ENCODE peak calls at places on chromosomes 4 and X, in five cellular contexts. J, M, Y, P and G are unnamed samples.

GRCh38 chr4:48436318-48436717 is 46.8 kb upstream of the SLC10A4 start:
- DNase-seq in Y (no peak), M (no peak), J (no peak), P (no peak), G (no peak)

GRCh38 chrX:21524008-21524407 is 134.1 kb downstream of the KLHL34 start:
- DNase-seq in Y (no peak), M (no peak), J (no peak), P (no peak), G (no peak)

GRCh38 chrX:138858438-138858837 is 146.9 kb upstream of the FGF13 start:
- DNase-seq in M (no peak), P (no peak), J (no peak), Y (peak; percentile 52), G (no peak)

GRCh38 chr4:188178276-188178675 is 39.0 kb downstream of the TRIML1 start:
- DNase-seq in M (no peak), P (no peak), Y (no peak), J (no peak), G (no peak)

GRCh38 chr4:125735107-125735506 is 420.4 kb downstream of the FAT4 start:
- DNase-seq in J (no peak), Y (no peak), P (no peak), M (no peak), G (no peak)

GRCh38 chrX:130916636-130917422 is 13.8 kb upstream of the ENOX2 start:
- DNase-seq in P (no peak), J (no peak), Y (peak; percentile 63), M (peak; percentile 28), G (peak; percentile 25)

GRCh38 chr4:40458109-40458508 is 123.0 kb downstream of the CHRNA9 start:
- DNase-seq in P (no peak), J (no peak), M (no peak), Y (no peak), G (no peak)

GRCh38 chr4:173264960-173265281 is 69.2 kb downstream of the HMGB2 start:
- DNase-seq in J (no peak), P (no peak), M (no peak), Y (no peak), G (no peak)

GRCh38 chr4:4426511-4427477 is 39.9 kb downstream of the NSG1 start:
- DNase-seq in P (no peak), Y (no peak), J (no peak), M (no peak), G (no peak)

GRCh38 chr4:112178731-112179130 is 33.5 kb downstream of the FAM241A start:
- DNase-seq in Y (no peak), M (no peak), J (no peak), P (no peak), G (no peak)

GRCh38 chrX:17030092-17030491 is 83.6 kb downstream of the REPS2 start:
- DNase-seq in Y (no peak), M (no peak), P (no peak), J (no peak), G (no peak)

GRCh38 chrX:7146703-7147430 is 645 bp upstream of the STS start:
- DNase-seq in Y (peak; percentile 42), M (peak; percentile 45), P (no peak), J (no peak), G (peak; percentile 35)

GRCh38 chrX:36898301-36898700 is 109.9 kb upstream of the FAM47C start:
- DNase-seq in M (no peak), P (no peak), J (no peak), Y (no peak), G (no peak)

GRCh38 chr4:28225005-28225404 is 1364.4 kb downstream of the STIM2 start:
- DNase-seq in M (no peak), J (no peak), P (no peak), Y (no peak), G (no peak)

GRCh38 chr4:139595989-139596679 is 40.1 kb upstream of the SETD7 start:
- DNase-seq in J (no peak), M (no peak), Y (no peak), P (no peak), G (no peak)

GRCh38 chrX:49192722-49193328 is 6.7 kb upstream of the PRICKLE3 start:
- DNase-seq in M (no peak), J (no peak), P (no peak), Y (no peak), G (no peak)

GRCh38 chrX:135213200-135213844 is 38.5 kb upstream of the ETDA start:
- DNase-seq in J (no peak), M (no peak), Y (no peak), P (no peak), G (no peak)

GRCh38 chrX:112818114-112819012 is 22.3 kb downstream of the AMOT start:
- DNase-seq in J (no peak), M (no peak), Y (no peak), P (no peak), G (no peak)

GRCh38 chrX:84729809-84730208 is 227.6 kb upstream of the HDX start:
- DNase-seq in P (no peak), M (no peak), Y (peak; percentile 10), J (no peak), G (no peak)

GRCh38 chr4:54746228-54746627 is 88.5 kb downstream of the KIT start:
- DNase-seq in Y (no peak), P (no peak), J (no peak), M (no peak), G (no peak)

GRCh38 chr4:61501812-61502211 is 301.7 kb downstream of the ADGRL3 start:
- DNase-seq in J (no peak), P (no peak), M (no peak), Y (no peak), G (no peak)

GRCh38 chrX:39969099-39969825 is 128.5 kb downstream of the BCOR start:
- DNase-seq in J (peak; percentile 39), M (no peak), Y (no peak), P (no peak), G (no peak)

GRCh38 chr4:181911420-181911819 is 331.8 kb upstream of the TENM3 start:
- DNase-seq in M (no peak), J (no peak), Y (no peak), P (no peak), G (no peak)

GRCh38 chrX:153875391-153876111 is 10.4 kb downstream of the L1CAM start:
- DNase-seq in Y (peak; percentile 83), J (peak; percentile 90), P (peak; percentile 66), M (peak; percentile 60), G (peak; percentile 48)

GRCh38 chr4:105989411-105990242 is 94.4 kb downstream of the NPNT start:
- DNase-seq in J (no peak), M (no peak), P (no peak), Y (no peak), G (no peak)

GRCh38 chr4:169254546-169254983 is 16.2 kb downstream of the SH3RF1 start:
- DNase-seq in P (no peak), J (no peak), Y (no peak), M (no peak), G (peak; percentile 59)

GRCh38 chrX:107574711-107575110 is 53.6 kb upstream of the PRPS1 start:
- DNase-seq in M (no peak), P (no peak), Y (no peak), J (no peak), G (no peak)

GRCh38 chr4:58138786-58139185 is 1028.6 kb upstream of the IGFBP7 start:
- DNase-seq in P (no peak), Y (no peak), J (no peak), M (no peak), G (no peak)

GRCh38 chrX:2642146-2642545 is 48.9 kb upstream of the CD99 start:
- DNase-seq in P (no peak), M (no peak), Y (no peak), J (no peak), G (no peak)

GRCh38 chrX:50202539-50202938 is 1.7 kb upstream of the AKAP4 start:
- DNase-seq in Y (no peak), M (no peak), P (no peak), J (no peak), G (no peak)

GRCh38 chr4:40721730-40722171 is 28.0 kb upstream of the NSUN7 start:
- DNase-seq in J (no peak), M (no peak), Y (no peak), P (no peak), G (no peak)

GRCh38 chr4:2797545-2798305 is 4.8 kb downstream of the SH3BP2 start:
- DNase-seq in P (peak; percentile 50), Y (no peak), J (peak; percentile 53), M (peak; percentile 84), G (peak; percentile 70)

GRCh38 chr4:101232074-101232776 is 115.1 kb downstream of the PPP3CA start:
- DNase-seq in M (no peak), P (no peak), J (no peak), Y (no peak), G (no peak)

GRCh38 chrX:2820131-2820771 is 8.5 kb upstream of the GYG2 start:
- DNase-seq in M (no peak), Y (no peak), J (no peak), P (no peak), G (no peak)

GRCh38 chrX:29143356-29143755 is 556.1 kb downstream of the IL1RAPL1 start:
- DNase-seq in Y (no peak), P (no peak), J (no peak), M (no peak), G (no peak)

GRCh38 chr4:72111863-72112262 is 80.1 kb downstream of the NPFFR2 start:
- DNase-seq in P (no peak), Y (no peak), J (no peak), M (no peak), G (no peak)
- TF ChIP-seq POLR2A in P (no peak), Y (no peak), J (no peak), M (no peak), G (no peak)

GRCh38 chr4:14669418-14669817 is 332.9 kb upstream of the CPEB2 start:
- DNase-seq in M (no peak), J (no peak), P (no peak), Y (no peak), G (no peak)
- H3K9me3 ChIP-seq in M (peaks cover 7% of the 10 kb centered on the region), J (peaks cover 6% of the 10 kb centered on the region), P (no peaks in the 10 kb centered on the region), Y (no peaks in the 10 kb centered on the region), G (no peaks in the 10 kb centered on the region)

GRCh38 chrX:56313308-56313707 is 81.2 kb downstream of the KLF8 start:
- DNase-seq in Y (no peak), J (no peak), M (no peak), P (no peak), G (no peak)
- H3K27ac ChIP-seq in Y (no peak overlapping the region), J (no peak overlapping the region), M (no peak overlapping the region), P (no peak overlapping the region), G (no peak overlapping the region)

GRCh38 chrX:41005445-41005992 is 79.7 kb upstream of the USP9X start:
- DNase-seq in J (no peak), P (no peak), Y (no peak), M (no peak), G (no peak)

GRCh38 chrX:41009816-41010187 is 75.4 kb upstream of the USP9X start:
- DNase-seq in Y (no peak), J (no peak), M (no peak), P (no peak), G (no peak)

GRCh38 chrX:41014776-41015175 is 70.5 kb upstream of the USP9X start:
- DNase-seq in M (no peak), P (no peak), Y (no peak), J (no peak), G (no peak)

DNA sequence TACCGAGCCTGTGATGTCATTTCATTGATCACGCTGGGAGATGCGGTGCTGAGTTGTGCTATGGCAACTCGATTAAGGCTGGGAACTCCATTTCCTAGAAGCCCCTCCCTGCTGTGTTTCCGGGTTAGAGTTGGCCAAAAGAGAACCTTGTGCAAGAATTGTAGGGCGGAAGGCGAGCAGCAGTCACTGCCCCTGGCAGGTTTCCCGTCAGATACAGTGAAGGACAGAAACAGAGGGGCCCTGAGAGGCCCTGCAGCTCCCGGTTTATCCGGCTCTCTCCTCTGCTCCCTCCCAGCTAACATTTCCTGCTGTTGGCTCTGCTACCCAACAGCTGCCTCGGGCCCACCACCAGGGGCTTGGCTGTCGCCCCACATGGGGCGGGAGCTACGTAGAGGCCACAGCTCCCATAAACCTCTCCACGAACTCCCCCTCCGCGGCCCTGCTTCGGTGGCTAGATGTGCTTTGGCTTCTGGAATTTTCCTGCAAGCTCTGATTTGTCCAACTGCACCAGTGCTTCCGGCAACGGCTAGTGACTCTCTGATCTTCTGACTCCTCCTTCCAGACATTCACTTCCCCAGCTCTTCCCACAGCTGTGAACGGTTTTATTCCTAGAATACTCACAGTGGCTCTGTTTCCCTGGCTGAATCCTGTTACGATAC is 74.9 kb upstream of the USP9X start:
- DNase-seq in J (peak; percentile 85), P (peak; percentile 64), Y (peak; percentile 75), M (peak; percentile 79), G (peak; percentile 84)
- TF ChIP-seq POLR2A in J (peak; percentile 47), P (peak; percentile 19), Y (peak; percentile 76), M (no peak), G (peak; percentile 80)